ENCODE peak calls at places on chromosomes 13 and 19, in nine cellular contexts. F is cardiac septum; L is Panc1; T is sciatic nerve; D is CD4-positive, alpha-beta T cell; M is activated naive CD4-positive, alpha-beta T cell; A is NCI-H446 treated with DMSO at 0.1 percent for 48 hours; Q is stimulated activated CD8-positive, alpha-beta memory T cell treated with anti-CD3 and anti-CD28 coated beads, Interleukin-7, amount 100 ng/mL, for 1 hour; O is caudate nucleus. J is an unnamed sample.

GRCh38 chr19:18590273-18591272 is 2.0 kb downstream of the REX1BD start:
- DNase-seq in A (peak), M (no peak), F (no peak), O (peak), T (peak), L (peak), D (no peak), Q (no peak), J (peak)

GRCh38 chr19:3270908-3271307 is 46.4 kb downstream of the CELF5 start:
- DNase-seq in D (peak), T (no peak), M (peak), O (peak), A (peak), F (no peak), Q (no peak), L (no peak), J (peak)

GRCh38 chr13:42999491-42999890 is 7.5 kb upstream of the EPSTI1 start:
- DNase-seq in Q (no peak), A (no peak), F (no peak), L (no peak), T (no peak), O (no peak), D (no peak), M (no peak), J (no peak)

GRCh38 chr19:39998511-39998910 is 1.7 kb downstream of the ZNF546 start:
- DNase-seq in D (no peak), M (no peak), T (no peak), Q (no peak), A (no peak), L (peak), F (no peak), O (no peak), J (no peak)

GRCh38 chr13:60852886-60853285 is 455.9 kb downstream of the TDRD3 start:
- DNase-seq in L (no peak), D (no peak), O (no peak), F (no peak), Q (no peak), T (no peak), M (no peak), A (no peak), J (no peak)

GRCh38 chr13:99806671-99807070 is 164.9 kb downstream of the ZIC5 start:
- DNase-seq in A (no peak), O (no peak), F (no peak), D (no peak), Q (no peak), M (no peak), T (no peak), L (no peak), J (no peak)

GRCh38 chr13:105936816-105937215 is 598.6 kb downstream of the EFNB2 start:
- DNase-seq in F (no peak), D (no peak), M (no peak), O (no peak), A (no peak), L (no peak), T (no peak), Q (no peak), J (no peak)

GRCh38 chr19:13964776-13965175 is 12.5 kb downstream of the DCAF15 start:
- DNase-seq in F (no peak), D (no peak), T (no peak), O (no peak), M (no peak), Q (no peak), A (no peak), L (no peak), J (no peak)

GRCh38 chr19:57050863-57051262 is 68.9 kb upstream of the USP29 start:
- DNase-seq in Q (no peak), L (no peak), F (no peak), D (no peak), O (no peak), T (no peak), M (no peak), A (no peak), J (no peak)

GRCh38 chr13:87661471-87661870 is 9.7 kb upstream of the SLITRK5 start:
- DNase-seq in T (no peak), O (no peak), M (no peak), L (no peak), D (no peak), Q (no peak), A (peak), F (no peak), J (no peak)

GRCh38 chr13:90413548-90413947 is 933.9 kb upstream of the MIR17HG start:
- DNase-seq in Q (no peak), A (no peak), D (no peak), M (no peak), F (no peak), O (no peak), L (no peak), T (no peak), J (no peak)

GRCh38 chr13:102800145-102801041 is 1.5 kb downstream of the BIVM start:
- DNase-seq in L (peak), M (peak), D (peak), O (peak), T (peak), Q (peak), A (peak), F (peak), J (peak)

GRCh38 chr19:2059422-2060201 is 8.6 kb upstream of the MKNK2 start:
- DNase-seq in T (peak), M (no peak), O (no peak), F (no peak), L (peak), A (no peak), D (no peak), Q (no peak), J (no peak)

GRCh38 chr19:35041548-35042055 is at the start of gene HPN:
- DNase-seq in T (no peak), Q (no peak), L (no peak), D (no peak), F (no peak), A (no peak), O (no peak), M (no peak), J (no peak)

GRCh38 chr13:35927554-35927953 is 203.6 kb downstream of the DCLK1 start:
- DNase-seq in T (no peak), F (no peak), A (no peak), D (no peak), L (peak), M (no peak), O (no peak), Q (no peak), J (no peak)

GRCh38 chr19:19655051-19655594 is 8.4 kb downstream of the ATP13A1 start:
- DNase-seq in O (no peak), M (no peak), L (no peak), D (no peak), F (no peak), Q (no peak), A (no peak), T (no peak), J (no peak)

GRCh38 chr19:1567848-1568227 is 287 bp downstream of the MEX3D start:
- DNase-seq in O (no peak), M (no peak), L (no peak), Q (no peak), A (no peak), F (no peak), T (no peak), D (no peak), J (no peak)

GRCh38 chr19:52961981-52962380 is 700 bp downstream of the ZNF816 start:
- DNase-seq in Q (no peak), T (no peak), L (no peak), O (no peak), D (no peak), M (no peak), A (no peak), F (no peak), J (no peak)

GRCh38 chr19:45428385-45429231 is 4.9 kb upstream of the ERCC1 start:
- DNase-seq in Q (no peak), M (no peak), O (no peak), L (no peak), F (peak), D (no peak), T (no peak), A (no peak), J (no peak)

GRCh38 chr13:74131206-74131605 is 3.0 kb downstream of the KLF12 start:
- DNase-seq in Q (no peak), A (no peak), F (no peak), O (no peak), L (no peak), M (no peak), T (no peak), D (no peak), J (no peak)

GRCh38 chr19:53394522-53394973 is 401 bp upstream of the ZNF765 start:
- DNase-seq in T (peak), D (no peak), A (no peak), Q (no peak), O (no peak), L (peak), M (peak), F (peak), J (no peak)

GRCh38 chr13:98484289-98485219 is 92.4 kb downstream of the STK24 start:
- DNase-seq in T (peak), F (peak), M (no peak), L (peak), A (peak), Q (no peak), D (peak), O (no peak), J (peak)

GRCh38 chr13:21641629-21642028 is 29.2 kb upstream of the FGF9 start:
- DNase-seq in Q (no peak), L (no peak), T (no peak), A (no peak), D (no peak), M (no peak), F (no peak), O (no peak), J (no peak)

GRCh38 chr13:62919491-62919890 is 1503.8 kb upstream of the PCDH20 start:
- DNase-seq in T (no peak), F (no peak), D (no peak), L (no peak), O (no peak), M (no peak), A (no peak), Q (no peak), J (no peak)

GRCh38 chr19:10389863-10390262 is 9.5 kb upstream of the TYK2 start:
- DNase-seq in F (no peak), Q (no peak), M (no peak), A (no peak), D (no peak), T (no peak), L (no peak), O (no peak), J (no peak)

GRCh38 chr19:50669319-50670101 is 20.3 kb downstream of the C19orf81 start:
- DNase-seq in A (no peak), L (no peak), Q (peak), O (no peak), M (peak), D (no peak), F (no peak), T (no peak), J (no peak)

GRCh38 chr19:1747285-1748114 is 5.8 kb upstream of the ONECUT3 start:
- DNase-seq in F (no peak), L (peak), A (no peak), D (peak), M (peak), Q (no peak), T (no peak), O (no peak), J (no peak)

GRCh38 chr13:50592412-50593145 is 250.9 kb downstream of the DLEU7 start:
- DNase-seq in T (no peak), L (peak), F (no peak), O (no peak), D (no peak), A (no peak), Q (no peak), M (no peak), J (no peak)

GRCh38 chr19:55082023-55082851 is 6.6 kb downstream of the EPS8L1 start:
- DNase-seq in F (no peak), L (no peak), T (no peak), A (no peak), D (no peak), Q (no peak), O (no peak), M (no peak), J (no peak)

GRCh38 chr13:32284927-32285632 is 30.1 kb downstream of the ZAR1L start:
- DNase-seq in M (no peak), A (no peak), L (no peak), T (no peak), O (no peak), Q (no peak), D (no peak), F (no peak), J (peak)

GRCh38 chr19:1063909-1064660 is 2.9 kb upstream of the ARHGAP45 start:
- DNase-seq in D (no peak), Q (no peak), M (no peak), T (peak), F (no peak), L (no peak), O (no peak), A (no peak), J (no peak)

GRCh38 chr13:78121459-78122348 is 203.1 kb upstream of the EDNRB start:
- DNase-seq in A (no peak), F (no peak), L (no peak), T (peak), Q (no peak), M (peak), D (no peak), O (peak), J (peak)

GRCh38 chr19:29393915-29394460 is 131.8 kb upstream of the VSTM2B start:
- DNase-seq in D (no peak), F (no peak), M (no peak), Q (no peak), L (no peak), A (no peak), T (no peak), O (no peak), J (no peak)

GRCh38 chr13:107329991-107330390 is 762.1 kb upstream of the ARGLU1 start:
- DNase-seq in A (no peak), F (no peak), Q (no peak), D (no peak), O (no peak), T (no peak), M (no peak), L (no peak), J (no peak)

GRCh38 chr13:67075239-67075638 is 154.9 kb downstream of the PCDH9 start:
- DNase-seq in Q (no peak), M (no peak), O (no peak), A (no peak), T (no peak), D (no peak), F (no peak), L (no peak), J (no peak)

GRCh38 chr13:50126378-50127016 is 111.3 kb downstream of the KCNRG start:
- DNase-seq in O (no peak), F (no peak), M (no peak), D (no peak), Q (no peak), A (no peak), L (no peak), T (no peak), J (peak)

GRCh38 chr13:85969331-85969730 is 170.1 kb upstream of the SLITRK6 start:
- DNase-seq in A (no peak), L (no peak), F (no peak), M (no peak), D (no peak), Q (no peak), O (no peak), T (no peak), J (no peak)

J was measured in neuronal stem cell.